ENCODE peak calls at places on chromosomes 2 and 18, in seven cellular contexts. V is prostate gland, D is vagina, R is transverse colon, L is suprapubic skin, N is stomach, Q is HCT116. O is an unnamed sample.

GRCh38 chr2:237882510-237883481 is 23.4 kb downstream of the RAMP1 start:
- DNase-seq in V (no peak), D (no peak), R (no peak), L (peak), N (no peak), Q (no peak), O (no peak)

GRCh38 chr18:33440011-33440383 is 524 bp downstream of the CCDC178 start:
- DNase-seq in V (peak), D (no peak), R (peak), L (no peak), N (peak), Q (no peak), O (peak)

GRCh38 chr2:8558956-8559355 is 122.9 kb upstream of the ID2 start:
- DNase-seq in V (no peak), D (no peak), R (no peak), L (no peak), N (no peak), Q (no peak), O (no peak)

GRCh38 chr2:11625671-11626070 is 44.3 kb downstream of the NTSR2 start:
- DNase-seq in V (no peak), D (no peak), R (no peak), L (no peak), N (no peak), Q (no peak), O (no peak)

GRCh38 chr2:207126724-207127314 is 38.9 kb downstream of the KLF7 start:
- DNase-seq in V (no peak), D (no peak), R (no peak), L (no peak), N (no peak), Q (no peak), O (no peak)

GRCh38 chr2:105510761-105511669 is 112.2 kb upstream of the FHL2 start:
- DNase-seq in V (no peak), D (no peak), R (no peak), L (no peak), N (no peak), Q (peak), O (no peak)

GRCh38 chr2:171487803-171488259 is 34.4 kb upstream of the CYBRD1 start:
- DNase-seq in V (no peak), D (no peak), R (peak), L (no peak), N (peak), Q (no peak), O (no peak)

GRCh38 chr18:7116001-7116831 is 1.4 kb downstream of the LAMA1 start:
- DNase-seq in V (no peak), D (no peak), R (no peak), L (no peak), N (no peak), Q (no peak), O (no peak)

GRCh38 chr2:119249855-119250775 is 26.5 kb downstream of the STEAP3 start:
- DNase-seq in V (no peak), D (no peak), R (no peak), L (no peak), N (peak), Q (no peak), O (no peak)

GRCh38 chr2:58266211-58266610 is 25.1 kb upstream of the FANCL start:
- DNase-seq in V (no peak), D (no peak), R (no peak), L (no peak), N (no peak), Q (no peak), O (no peak)

GRCh38 chr2:237872178-237872887 is 12.9 kb downstream of the RAMP1 start:
- DNase-seq in V (no peak), D (no peak), R (no peak), L (no peak), N (no peak), Q (no peak), O (no peak)

GRCh38 chr2:101152195-101153076 is 1.3 kb upstream of the TBC1D8 start:
- DNase-seq in V (peak), D (no peak), R (peak), L (no peak), N (peak), Q (peak), O (no peak)
- H3K27ac ChIP-seq in V (peak), D (peak), R (peak), L (peak), N (peak), Q (no peak), O (no peak)

GRCh38 chr2:85326406-85326945 is 1.3 kb downstream of the TGOLN2 start:
- DNase-seq in V (no peak), D (no peak), R (peak), L (no peak), N (no peak), Q (no peak), O (no peak)
- TF ChIP-seq POLR2AphosphoS5 in V (no peak), D (no peak), R (peak), L (no peak), N (no peak), Q (no peak), O (no peak)

DNA sequence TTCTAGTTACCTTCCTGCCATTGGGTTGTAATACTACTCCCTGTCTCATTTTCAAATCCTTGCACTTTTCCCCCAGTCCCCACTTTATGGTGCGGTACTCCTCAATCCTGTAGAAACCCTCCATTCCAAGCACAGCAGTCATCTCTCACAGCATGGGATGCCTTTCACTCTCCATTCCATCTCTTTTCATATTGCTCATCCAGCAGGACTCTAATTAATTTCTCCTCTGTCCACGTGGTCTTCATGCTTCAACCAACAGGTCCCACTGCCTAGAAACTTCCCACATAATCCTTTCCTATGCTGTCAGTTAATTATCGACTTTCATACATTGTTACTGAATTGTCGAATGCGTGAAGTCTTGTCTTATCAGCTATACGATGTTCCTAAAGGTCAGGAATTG is 89.6 kb downstream of the CRIM1 start:
- DNase-seq in V (no peak), D (no peak), R (no peak), L (no peak), N (no peak), Q (no peak), O (no peak)
- H3K27ac ChIP-seq in V (no peak), D (no peak), R (no peak), L (no peak), N (no peak), Q (no peak), O (no peak)

GRCh38 chr18:77065221-77065981 is 67.2 kb downstream of the MBP start:
- DNase-seq in V (no peak), D (peak), R (no peak), L (no peak), N (peak), Q (peak), O (no peak)
- TF ChIP-seq POLR2AphosphoS5 in V (peak), D (no peak), R (peak), L (no peak), N (no peak), Q (no peak), O (no peak)

GRCh38 chr18:41071826-41072225 is 883.2 kb upstream of the PIK3C3 start:
- DNase-seq in V (no peak), D (no peak), R (no peak), L (no peak), N (no peak), Q (no peak), O (no peak)

GRCh38 chr18:41072946-41073345 is 882.1 kb upstream of the PIK3C3 start:
- DNase-seq in V (no peak), D (no peak), R (no peak), L (no peak), N (no peak), Q (no peak), O (no peak)

GRCh38 chr18:41075212-41075611 is 879.8 kb upstream of the PIK3C3 start:
- DNase-seq in V (no peak), D (no peak), R (no peak), L (no peak), N (no peak), Q (no peak), O (no peak)

GRCh38 chr18:41077076-41077475 is 878.0 kb upstream of the PIK3C3 start:
- DNase-seq in V (no peak), D (no peak), R (no peak), L (no peak), N (no peak), Q (no peak), O (no peak)

GRCh38 chr18:41073372-41073954 is 881.6 kb upstream of the PIK3C3 start:
- DNase-seq in V (no peak), D (no peak), R (no peak), L (no peak), N (no peak), Q (no peak), O (no peak)
- H3K27ac ChIP-seq in V (no peak), D (no peak), R (no peak), L (no peak), N (no peak), Q (no peak), O (no peak)

GRCh38 chr2:201127128-201127521 is 11.2 kb downstream of the CFLAR start:
- DNase-seq in V (no peak), D (no peak), R (peak), L (no peak), N (no peak), Q (no peak), O (no peak)

GRCh38 chr2:201129044-201129505 is 13.1 kb downstream of the CFLAR start:
- DNase-seq in V (no peak), D (no peak), R (peak), L (no peak), N (peak), Q (no peak), O (no peak)

GRCh38 chr2:201127570-201127969 is 11.6 kb downstream of the CFLAR start:
- DNase-seq in V (no peak), D (no peak), R (no peak), L (no peak), N (no peak), Q (no peak), O (no peak)

GRCh38 chr2:201132518-201132917 is 16.6 kb downstream of the CFLAR start:
- DNase-seq in V (no peak), D (peak), R (no peak), L (no peak), N (no peak), Q (no peak), O (no peak)

DNA sequence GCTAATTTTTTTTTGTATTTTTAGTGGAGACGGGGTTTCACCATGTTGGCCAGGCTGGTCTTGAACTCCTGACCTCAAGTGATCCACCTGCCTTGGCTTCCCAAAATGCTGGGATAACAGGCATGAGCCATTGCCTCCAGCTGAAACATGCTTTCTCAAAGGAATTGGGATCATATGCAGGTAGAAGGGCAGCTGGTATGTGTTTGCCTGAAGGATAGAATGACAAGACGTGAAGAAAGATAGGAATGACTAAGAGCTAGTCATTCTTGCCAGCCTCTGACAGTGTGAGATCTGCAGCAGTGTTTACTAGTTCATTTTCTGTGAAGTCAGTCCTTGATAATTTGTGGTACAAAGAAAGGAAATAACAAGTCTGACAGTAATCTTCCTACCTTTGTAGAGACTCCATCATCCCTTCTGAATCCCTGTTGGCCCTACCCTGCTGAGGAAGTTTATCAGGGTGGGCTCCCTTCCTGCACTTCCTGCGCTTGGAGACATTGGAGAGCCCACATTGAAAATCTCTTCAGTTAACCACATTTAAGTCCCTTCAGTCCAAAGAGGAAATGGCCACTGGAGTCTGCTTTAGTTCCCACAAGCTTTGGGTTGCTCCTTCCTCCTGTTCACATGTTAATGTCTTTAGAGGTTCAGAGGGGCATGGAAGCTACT is 14.7 kb downstream of the CFLAR start:
- DNase-seq in V (no peak), D (peak), R (no peak), L (no peak), N (no peak), Q (no peak), O (no peak)
- TF ChIP-seq POLR2AphosphoS5 in V (peak), D (no peak), R (peak), L (no peak), N (no peak), Q (no peak), O (no peak)

GRCh38 chr2:25567406-25567805 is 106.0 kb downstream of the DTNB start:
- DNase-seq in V (no peak), D (no peak), R (no peak), L (no peak), N (no peak), Q (peak), O (no peak)
- H3K27ac ChIP-seq in V (no peak), D (no peak), R (no peak), L (no peak), N (peak), Q (no peak), O (no peak)

GRCh38 chr18:79792988-79793355 is 4.8 kb upstream of the KCNG2 start:
- DNase-seq in V (no peak), D (no peak), R (no peak), L (no peak), N (no peak), Q (no peak), O (no peak)

GRCh38 chr18:79789901-79790885 is 7.5 kb upstream of the KCNG2 start:
- DNase-seq in V (no peak), D (no peak), R (no peak), L (no peak), N (no peak), Q (no peak), O (no peak)

GRCh38 chr18:79789091-79789891 is 8.4 kb upstream of the KCNG2 start:
- DNase-seq in V (no peak), D (no peak), R (no peak), L (no peak), N (no peak), Q (no peak), O (no peak)

GRCh38 chr18:79792096-79792987 is 5.4 kb upstream of the KCNG2 start:
- DNase-seq in V (no peak), D (no peak), R (no peak), L (no peak), N (no peak), Q (no peak), O (no peak)

DNA sequence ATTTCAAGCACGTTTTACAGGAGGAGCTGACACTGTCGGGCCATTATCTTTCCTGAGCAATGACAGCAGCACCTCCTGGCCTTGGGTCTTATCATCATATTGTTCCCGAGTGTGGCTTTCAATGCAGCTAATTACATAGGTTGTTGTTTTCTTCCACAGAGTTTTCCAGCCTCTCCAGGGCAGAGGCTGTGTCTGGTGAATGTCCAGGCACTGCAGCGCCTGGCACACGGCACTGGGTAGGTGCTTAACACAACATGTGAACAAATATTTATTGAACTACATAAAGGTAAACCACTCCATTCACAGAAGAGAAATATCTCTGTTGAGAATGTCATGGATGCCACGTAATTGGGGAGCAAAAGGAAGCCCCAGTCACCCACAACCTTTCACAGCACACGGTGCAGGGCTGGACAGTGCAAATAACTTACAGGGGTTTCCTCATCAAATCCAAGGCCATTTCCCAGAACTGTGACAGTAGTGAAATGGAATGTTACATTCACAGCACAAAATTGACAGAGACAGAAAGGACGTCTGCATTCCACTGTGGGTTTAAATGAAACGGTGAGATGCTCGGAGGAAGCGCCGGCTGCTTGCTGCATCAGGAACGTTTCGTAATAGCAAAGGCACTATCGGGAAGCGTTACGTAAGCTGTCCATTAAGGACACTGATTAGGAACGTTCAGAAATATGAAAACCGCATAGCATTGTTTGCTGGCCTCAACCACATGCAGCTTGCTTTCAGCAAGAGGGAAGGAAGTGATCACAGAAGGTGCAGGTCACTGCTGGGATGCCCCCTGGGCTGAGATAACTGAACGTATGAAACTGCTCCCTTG is 6.4 kb upstream of the KCNG2 start:
- DNase-seq in V (peak), D (no peak), R (peak), L (no peak), N (peak), Q (no peak), O (no peak)
- TF ChIP-seq POLR2AphosphoS5 in V (peak), D (no peak), R (no peak), L (no peak), N (no peak), Q (no peak), O (no peak)

O was measured in SK-N-MC.